ENCODE peak calls at places on chromosomes 3 and 15, in ten cellular contexts. One of them, this sample, is unnamed.
A peak's percentile ranks its signal among the peaks of the same experiment; 100 is the strongest.

GRCh38 chr15:56320861-56321260 is 44.4 kb upstream of the TEX9 start:
- DNase-seq in esophagus muscularis mucosa: no peak
- DNase-seq in GM12891: no peak
- DNase-seq in HCT116: no peak
- DNase-seq in ovary: no peak
- DNase-seq in breast epithelium: no peak
- DNase-seq in suprapubic skin: no peak
- DNase-seq in uterus: no peak
- DNase-seq in stomach: no peak
- DNase-seq in upper lobe of left lung: no peak
- DNase-seq in this sample: no peak

GRCh38 chr15:69730281-69731235 is 277.9 kb downstream of the RPLP1 start:
- DNase-seq in suprapubic skin: no peak
- DNase-seq in uterus: no peak
- DNase-seq in esophagus muscularis mucosa: no peak
- DNase-seq in breast epithelium: no peak
- DNase-seq in upper lobe of left lung: no peak
- DNase-seq in HCT116: no peak
- DNase-seq in stomach: no peak
- DNase-seq in GM12891: no peak
- DNase-seq in ovary: no peak
- DNase-seq in this sample: no peak

GRCh38 chr3:184315871-184316661 is 1.7 kb downstream of the EIF4G1 start:
- DNase-seq in breast epithelium: no peak
- DNase-seq in suprapubic skin: peak; percentile 70
- DNase-seq in upper lobe of left lung: no peak
- DNase-seq in HCT116: no peak
- DNase-seq in GM12891: no peak
- DNase-seq in esophagus muscularis mucosa: no peak
- DNase-seq in stomach: no peak
- DNase-seq in uterus: no peak
- DNase-seq in ovary: no peak
- DNase-seq in this sample: no peak

GRCh38 chr15:94610069-94610863 is 378.9 kb downstream of the MCTP2 start:
- DNase-seq in ovary: no peak
- DNase-seq in breast epithelium: no peak
- DNase-seq in uterus: no peak
- DNase-seq in upper lobe of left lung: no peak
- DNase-seq in GM12891: no peak
- DNase-seq in suprapubic skin: no peak
- DNase-seq in stomach: no peak
- DNase-seq in HCT116: no peak
- DNase-seq in esophagus muscularis mucosa: peak; percentile 45
- DNase-seq in this sample: no peak

GRCh38 chr15:69976366-69976994 is 121.2 kb downstream of the TLE3 start:
- DNase-seq in stomach: no peak
- DNase-seq in suprapubic skin: no peak
- DNase-seq in ovary: no peak
- DNase-seq in GM12891: no peak
- DNase-seq in upper lobe of left lung: no peak
- DNase-seq in esophagus muscularis mucosa: no peak
- DNase-seq in uterus: no peak
- DNase-seq in HCT116: no peak
- DNase-seq in breast epithelium: no peak
- DNase-seq in this sample: no peak

GRCh38 chr3:114216186-114216970 is 21.0 kb downstream of the ZNF80 start:
- DNase-seq in uterus: no peak
- DNase-seq in breast epithelium: no peak
- DNase-seq in esophagus muscularis mucosa: no peak
- DNase-seq in GM12891: no peak
- DNase-seq in ovary: no peak
- DNase-seq in stomach: no peak
- DNase-seq in upper lobe of left lung: no peak
- DNase-seq in suprapubic skin: no peak
- DNase-seq in HCT116: no peak
- DNase-seq in this sample: no peak

GRCh38 chr3:16090013-16090412 is 84.5 kb upstream of the GALNT15 start:
- DNase-seq in HCT116: no peak
- DNase-seq in breast epithelium: no peak
- DNase-seq in uterus: no peak
- DNase-seq in esophagus muscularis mucosa: no peak
- DNase-seq in suprapubic skin: no peak
- DNase-seq in ovary: no peak
- DNase-seq in upper lobe of left lung: no peak
- DNase-seq in GM12891: no peak
- DNase-seq in stomach: no peak
- DNase-seq in this sample: peak; percentile 38

GRCh38 chr3:123636431-123636841 is 51.6 kb upstream of the HACD2 start:
- DNase-seq in upper lobe of left lung: no peak
- DNase-seq in GM12891: no peak
- DNase-seq in uterus: no peak
- DNase-seq in suprapubic skin: no peak
- DNase-seq in breast epithelium: no peak
- DNase-seq in HCT116: no peak
- DNase-seq in esophagus muscularis mucosa: no peak
- DNase-seq in ovary: no peak
- DNase-seq in stomach: no peak
- DNase-seq in this sample: no peak

GRCh38 chr3:3309836-3310235 is 130.3 kb upstream of the CRBN start:
- DNase-seq in HCT116: no peak
- DNase-seq in esophagus muscularis mucosa: no peak
- DNase-seq in GM12891: no peak
- DNase-seq in upper lobe of left lung: no peak
- DNase-seq in breast epithelium: no peak
- DNase-seq in suprapubic skin: no peak
- DNase-seq in stomach: no peak
- DNase-seq in ovary: no peak
- DNase-seq in uterus: no peak
- DNase-seq in this sample: no peak

GRCh38 chr3:195906865-195907729 is 1.3 kb downstream of the TNK2 start:
- DNase-seq in GM12891: no peak
- DNase-seq in esophagus muscularis mucosa: no peak
- DNase-seq in HCT116: no peak
- DNase-seq in uterus: no peak
- DNase-seq in breast epithelium: peak; percentile 77
- DNase-seq in suprapubic skin: peak; percentile 74
- DNase-seq in stomach: peak; percentile 62
- DNase-seq in upper lobe of left lung: peak; percentile 86
- DNase-seq in ovary: no peak
- DNase-seq in this sample: no peak

GRCh38 chr15:73331991-73332925 is 36.5 kb downstream of the HCN4 start:
- DNase-seq in suprapubic skin: no peak
- DNase-seq in ovary: no peak
- DNase-seq in uterus: no peak
- DNase-seq in breast epithelium: no peak
- DNase-seq in esophagus muscularis mucosa: no peak
- DNase-seq in upper lobe of left lung: no peak
- DNase-seq in GM12891: no peak
- DNase-seq in HCT116: no peak
- DNase-seq in stomach: no peak
- DNase-seq in this sample: no peak

GRCh38 chr3:35639251-35640185 is at the start of gene ARPP21:
- DNase-seq in uterus: no peak
- DNase-seq in upper lobe of left lung: no peak
- DNase-seq in GM12891: peak; percentile 10
- DNase-seq in HCT116: no peak
- DNase-seq in suprapubic skin: no peak
- DNase-seq in esophagus muscularis mucosa: no peak
- DNase-seq in ovary: no peak
- DNase-seq in breast epithelium: no peak
- DNase-seq in stomach: no peak
- DNase-seq in this sample: no peak
- TF ChIP-seq POLR2A in uterus: no peak
- TF ChIP-seq POLR2A in upper lobe of left lung: no peak
- TF ChIP-seq POLR2A in GM12891: no peak
- TF ChIP-seq POLR2A in HCT116: no peak
- TF ChIP-seq POLR2A in suprapubic skin: no peak
- TF ChIP-seq POLR2A in esophagus muscularis mucosa: no peak
- TF ChIP-seq POLR2A in ovary: no peak
- TF ChIP-seq POLR2A in breast epithelium: no peak
- TF ChIP-seq POLR2A in stomach: no peak
- TF ChIP-seq POLR2A in this sample: no peak

GRCh38 chr3:24396338-24396737 is 98.3 kb downstream of the THRB start:
- DNase-seq in breast epithelium: no peak
- DNase-seq in HCT116: no peak
- DNase-seq in upper lobe of left lung: no peak
- DNase-seq in esophagus muscularis mucosa: no peak
- DNase-seq in ovary: no peak
- DNase-seq in GM12891: no peak
- DNase-seq in suprapubic skin: no peak
- DNase-seq in stomach: no peak
- DNase-seq in uterus: no peak
- DNase-seq in this sample: no peak

GRCh38 chr3:24393316-24393715 is 101.3 kb downstream of the THRB start:
- DNase-seq in breast epithelium: no peak
- DNase-seq in GM12891: no peak
- DNase-seq in uterus: no peak
- DNase-seq in stomach: no peak
- DNase-seq in suprapubic skin: no peak
- DNase-seq in upper lobe of left lung: no peak
- DNase-seq in ovary: no peak
- DNase-seq in HCT116: no peak
- DNase-seq in esophagus muscularis mucosa: no peak
- DNase-seq in this sample: no peak

GRCh38 chr3:24399614-24400013 is 95.0 kb downstream of the THRB start:
- DNase-seq in upper lobe of left lung: no peak
- DNase-seq in breast epithelium: no peak
- DNase-seq in uterus: no peak
- DNase-seq in ovary: no peak
- DNase-seq in stomach: no peak
- DNase-seq in HCT116: no peak
- DNase-seq in GM12891: no peak
- DNase-seq in suprapubic skin: no peak
- DNase-seq in esophagus muscularis mucosa: no peak
- DNase-seq in this sample: no peak

GRCh38 chr3:24390169-24390821 is 104.4 kb downstream of the THRB start:
- DNase-seq in uterus: no peak
- DNase-seq in GM12891: no peak
- DNase-seq in ovary: no peak
- DNase-seq in esophagus muscularis mucosa: no peak
- DNase-seq in upper lobe of left lung: no peak
- DNase-seq in stomach: no peak
- DNase-seq in breast epithelium: no peak
- DNase-seq in suprapubic skin: no peak
- DNase-seq in HCT116: no peak
- DNase-seq in this sample: no peak

GRCh38 chr3:24394754-24395153 is 99.9 kb downstream of the THRB start:
- DNase-seq in GM12891: no peak
- DNase-seq in uterus: no peak
- DNase-seq in HCT116: no peak
- DNase-seq in breast epithelium: no peak
- DNase-seq in esophagus muscularis mucosa: no peak
- DNase-seq in upper lobe of left lung: no peak
- DNase-seq in ovary: no peak
- DNase-seq in suprapubic skin: no peak
- DNase-seq in stomach: no peak
- DNase-seq in this sample: no peak
- TF ChIP-seq POLR2A in GM12891: no peak
- TF ChIP-seq POLR2A in uterus: no peak
- TF ChIP-seq POLR2A in HCT116: no peak
- TF ChIP-seq POLR2A in breast epithelium: no peak
- TF ChIP-seq POLR2A in esophagus muscularis mucosa: no peak
- TF ChIP-seq POLR2A in upper lobe of left lung: no peak
- TF ChIP-seq POLR2A in ovary: no peak
- TF ChIP-seq POLR2A in suprapubic skin: no peak
- TF ChIP-seq POLR2A in stomach: no peak
- TF ChIP-seq POLR2A in this sample: no peak

DNA sequence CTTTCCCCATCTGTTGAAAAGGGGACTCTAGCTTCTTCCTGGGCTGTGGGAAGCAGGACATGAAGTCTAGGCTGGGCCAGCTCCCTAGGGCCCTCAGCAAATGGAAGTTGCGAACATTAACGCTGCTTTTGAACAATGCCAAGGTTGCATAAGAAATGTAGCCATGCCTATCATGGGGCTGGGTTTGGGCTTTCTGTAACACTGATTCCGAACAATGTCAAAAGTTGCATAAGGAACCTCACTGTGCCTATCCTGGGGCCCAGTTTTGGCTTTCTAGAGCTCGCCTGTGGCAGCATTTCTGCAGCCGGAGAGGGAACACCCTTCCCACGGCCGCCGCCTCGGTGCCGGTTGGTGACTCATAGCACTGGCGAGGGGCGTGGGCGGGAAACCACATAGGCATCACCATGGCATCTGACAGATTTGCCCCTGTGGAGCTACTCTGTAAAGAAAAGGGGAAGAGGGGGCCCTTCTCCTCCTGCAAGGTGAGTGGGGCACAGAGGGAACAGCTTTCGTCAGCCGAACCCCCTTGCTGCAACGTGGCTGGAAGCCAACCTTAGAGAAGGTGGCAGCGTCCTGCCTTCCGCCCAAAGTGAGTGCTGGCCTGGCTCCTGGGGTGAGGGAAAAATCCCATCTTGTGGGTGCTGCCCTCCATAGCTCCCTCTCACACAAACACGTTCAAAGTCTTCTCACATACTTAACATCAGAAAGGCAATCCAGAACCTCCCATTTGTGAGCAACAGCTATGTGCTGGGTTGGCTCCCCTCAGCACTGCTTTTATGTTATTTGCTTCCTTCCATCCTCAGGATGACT is 46.6 kb upstream of the ATP2B2 start:
- DNase-seq in uterus: no peak
- DNase-seq in suprapubic skin: peak; percentile 78
- DNase-seq in breast epithelium: peak; percentile 34
- DNase-seq in upper lobe of left lung: peak; percentile 28
- DNase-seq in ovary: no peak
- DNase-seq in stomach: no peak
- DNase-seq in GM12891: no peak
- DNase-seq in esophagus muscularis mucosa: peak; percentile 91
- DNase-seq in HCT116: peak; percentile 15
- DNase-seq in this sample: peak; percentile 81
- TF ChIP-seq POLR2A in uterus: no peak
- TF ChIP-seq POLR2A in suprapubic skin: no peak
- TF ChIP-seq POLR2A in breast epithelium: no peak
- TF ChIP-seq POLR2A in upper lobe of left lung: no peak
- TF ChIP-seq POLR2A in ovary: no peak
- TF ChIP-seq POLR2A in stomach: no peak
- TF ChIP-seq POLR2A in GM12891: no peak
- TF ChIP-seq POLR2A in esophagus muscularis mucosa: no peak
- TF ChIP-seq POLR2A in HCT116: no peak
- TF ChIP-seq POLR2A in this sample: peak; percentile 8

DNA sequence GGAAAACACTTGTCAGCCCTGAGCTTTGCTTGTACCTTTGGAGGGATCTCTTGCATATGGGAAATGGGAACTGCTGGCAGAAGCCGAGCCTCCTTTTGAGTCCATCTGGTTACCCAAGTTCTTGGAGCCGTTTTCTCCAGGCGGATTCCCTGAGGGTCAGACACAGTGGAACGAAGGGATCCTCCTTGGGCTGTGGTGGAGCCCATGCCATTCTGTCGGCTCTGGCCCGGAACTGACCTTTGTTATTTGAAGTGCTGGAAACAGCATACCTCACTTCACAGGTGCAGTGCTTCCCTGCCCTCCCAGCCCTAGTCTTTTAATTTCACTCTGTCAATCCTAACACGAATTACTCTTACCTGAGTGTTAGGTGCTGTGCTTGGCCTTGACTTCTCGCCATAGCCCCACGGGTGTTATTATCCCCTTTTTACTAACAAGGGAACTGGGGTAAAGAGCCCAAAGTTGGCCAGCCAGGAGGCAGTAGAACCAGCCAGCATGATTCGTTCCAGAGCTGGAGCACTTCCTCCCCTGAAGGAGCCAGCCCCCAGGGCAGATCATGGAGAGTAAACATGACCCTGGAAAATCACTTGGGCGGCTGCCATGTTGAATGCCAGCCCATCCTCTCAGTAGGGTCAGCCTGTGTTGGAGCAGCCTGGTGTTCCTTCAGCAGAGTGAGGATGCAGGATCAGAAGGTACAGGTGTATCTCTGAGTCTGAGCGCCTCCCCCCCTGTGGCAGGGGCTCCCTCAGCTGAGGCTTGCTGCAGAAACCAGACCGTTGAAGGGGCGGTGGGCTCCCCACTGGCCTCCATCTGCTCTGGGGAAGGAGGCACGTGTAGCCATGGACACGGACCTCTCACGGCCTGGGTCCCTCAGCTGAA is 143.2 kb downstream of the DNAJB8 start:
- DNase-seq in ovary: no peak
- DNase-seq in esophagus muscularis mucosa: no peak
- DNase-seq in breast epithelium: peak; percentile 15
- DNase-seq in HCT116: no peak
- DNase-seq in upper lobe of left lung: no peak
- DNase-seq in stomach: peak; percentile 69
- DNase-seq in suprapubic skin: peak; percentile 34
- DNase-seq in GM12891: no peak
- DNase-seq in uterus: no peak
- DNase-seq in this sample: no peak
- TF ChIP-seq POLR2A in ovary: no peak
- TF ChIP-seq POLR2A in esophagus muscularis mucosa: no peak
- TF ChIP-seq POLR2A in breast epithelium: no peak
- TF ChIP-seq POLR2A in HCT116: no peak
- TF ChIP-seq POLR2A in upper lobe of left lung: no peak
- TF ChIP-seq POLR2A in stomach: no peak
- TF ChIP-seq POLR2A in suprapubic skin: no peak
- TF ChIP-seq POLR2A in GM12891: no peak
- TF ChIP-seq POLR2A in uterus: no peak
- TF ChIP-seq POLR2A in this sample: no peak

This sample was measured in H54.